ENCODE peak calls at places on chromosome 14, in eight cellular contexts. One of them, this sample, is unnamed.

GRCh38 chr14:81402123-81402495 is 2.0 kb upstream of the STON2 start:
- DNase-seq in RWPE2: no peak
- DNase-seq in GM10248: no peak
- DNase-seq in OCI-LY7: no peak
- DNase-seq in MCF 10A: peak
- DNase-seq in fibroblast of lung: peak
- DNase-seq in body of pancreas: no peak
- DNase-seq in pancreas: no peak
- DNase-seq in this sample: no peak

GRCh38 chr14:69665596-69665995 is 54.2 kb downstream of the SUSD6 start:
- DNase-seq in OCI-LY7: no peak
- DNase-seq in fibroblast of lung: peak
- DNase-seq in GM10248: no peak
- DNase-seq in MCF 10A: no peak
- DNase-seq in pancreas: no peak
- DNase-seq in body of pancreas: no peak
- DNase-seq in RWPE2: no peak
- DNase-seq in this sample: no peak

GRCh38 chr14:74478996-74479635 is 14.0 kb downstream of the NPC2 start:
- DNase-seq in pancreas: no peak
- DNase-seq in GM10248: no peak
- DNase-seq in OCI-LY7: peak
- DNase-seq in body of pancreas: no peak
- DNase-seq in MCF 10A: peak
- DNase-seq in fibroblast of lung: no peak
- DNase-seq in RWPE2: no peak
- DNase-seq in this sample: no peak

GRCh38 chr14:91142214-91142668 is 28.4 kb downstream of the DGLUCY start:
- DNase-seq in fibroblast of lung: no peak
- DNase-seq in pancreas: no peak
- DNase-seq in RWPE2: no peak
- DNase-seq in MCF 10A: no peak
- DNase-seq in OCI-LY7: peak
- DNase-seq in body of pancreas: no peak
- DNase-seq in GM10248: peak
- DNase-seq in this sample: no peak

GRCh38 chr14:83535396-83535906 is 1994.5 kb upstream of the FLRT2 start:
- DNase-seq in RWPE2: no peak
- DNase-seq in OCI-LY7: no peak
- DNase-seq in pancreas: no peak
- DNase-seq in fibroblast of lung: no peak
- DNase-seq in GM10248: no peak
- DNase-seq in MCF 10A: no peak
- DNase-seq in body of pancreas: no peak
- DNase-seq in this sample: no peak

GRCh38 chr14:36942522-36943245 is 229.7 kb downstream of the SLC25A21 start:
- DNase-seq in RWPE2: no peak
- DNase-seq in body of pancreas: no peak
- DNase-seq in OCI-LY7: no peak
- DNase-seq in GM10248: no peak
- DNase-seq in pancreas: no peak
- DNase-seq in fibroblast of lung: peak
- DNase-seq in MCF 10A: peak
- DNase-seq in this sample: no peak

GRCh38 chr14:105094193-105094907 is 29.1 kb upstream of the GPR132 start:
- DNase-seq in RWPE2: peak
- DNase-seq in pancreas: no peak
- DNase-seq in GM10248: no peak
- DNase-seq in fibroblast of lung: no peak
- DNase-seq in body of pancreas: no peak
- DNase-seq in MCF 10A: no peak
- DNase-seq in OCI-LY7: no peak
- DNase-seq in this sample: peak

GRCh38 chr14:100762089-100762515 is 35.4 kb downstream of the DLK1 start:
- DNase-seq in body of pancreas: no peak
- DNase-seq in GM10248: no peak
- DNase-seq in fibroblast of lung: peak
- DNase-seq in OCI-LY7: no peak
- DNase-seq in RWPE2: no peak
- DNase-seq in pancreas: no peak
- DNase-seq in MCF 10A: peak
- DNase-seq in this sample: no peak

GRCh38 chr14:94550041-94550440 is 11.2 kb upstream of the SERPINA4 start:
- DNase-seq in RWPE2: no peak
- DNase-seq in body of pancreas: no peak
- DNase-seq in GM10248: no peak
- DNase-seq in fibroblast of lung: no peak
- DNase-seq in OCI-LY7: no peak
- DNase-seq in MCF 10A: no peak
- DNase-seq in pancreas: no peak
- DNase-seq in this sample: no peak

GRCh38 chr14:94548131-94548998 is 12.9 kb upstream of the SERPINA4 start:
- DNase-seq in body of pancreas: no peak
- DNase-seq in RWPE2: no peak
- DNase-seq in OCI-LY7: no peak
- DNase-seq in pancreas: no peak
- DNase-seq in MCF 10A: no peak
- DNase-seq in fibroblast of lung: no peak
- DNase-seq in GM10248: no peak
- DNase-seq in this sample: no peak

GRCh38 chr14:94547726-94548125 is 13.5 kb upstream of the SERPINA4 start:
- DNase-seq in body of pancreas: no peak
- DNase-seq in OCI-LY7: no peak
- DNase-seq in RWPE2: no peak
- DNase-seq in MCF 10A: no peak
- DNase-seq in fibroblast of lung: no peak
- DNase-seq in pancreas: no peak
- DNase-seq in GM10248: no peak
- DNase-seq in this sample: no peak

GRCh38 chr14:94547151-94547680 is 14.0 kb upstream of the SERPINA4 start:
- DNase-seq in body of pancreas: no peak
- DNase-seq in pancreas: no peak
- DNase-seq in fibroblast of lung: no peak
- DNase-seq in MCF 10A: no peak
- DNase-seq in GM10248: no peak
- DNase-seq in OCI-LY7: no peak
- DNase-seq in RWPE2: no peak
- DNase-seq in this sample: no peak

DNA sequence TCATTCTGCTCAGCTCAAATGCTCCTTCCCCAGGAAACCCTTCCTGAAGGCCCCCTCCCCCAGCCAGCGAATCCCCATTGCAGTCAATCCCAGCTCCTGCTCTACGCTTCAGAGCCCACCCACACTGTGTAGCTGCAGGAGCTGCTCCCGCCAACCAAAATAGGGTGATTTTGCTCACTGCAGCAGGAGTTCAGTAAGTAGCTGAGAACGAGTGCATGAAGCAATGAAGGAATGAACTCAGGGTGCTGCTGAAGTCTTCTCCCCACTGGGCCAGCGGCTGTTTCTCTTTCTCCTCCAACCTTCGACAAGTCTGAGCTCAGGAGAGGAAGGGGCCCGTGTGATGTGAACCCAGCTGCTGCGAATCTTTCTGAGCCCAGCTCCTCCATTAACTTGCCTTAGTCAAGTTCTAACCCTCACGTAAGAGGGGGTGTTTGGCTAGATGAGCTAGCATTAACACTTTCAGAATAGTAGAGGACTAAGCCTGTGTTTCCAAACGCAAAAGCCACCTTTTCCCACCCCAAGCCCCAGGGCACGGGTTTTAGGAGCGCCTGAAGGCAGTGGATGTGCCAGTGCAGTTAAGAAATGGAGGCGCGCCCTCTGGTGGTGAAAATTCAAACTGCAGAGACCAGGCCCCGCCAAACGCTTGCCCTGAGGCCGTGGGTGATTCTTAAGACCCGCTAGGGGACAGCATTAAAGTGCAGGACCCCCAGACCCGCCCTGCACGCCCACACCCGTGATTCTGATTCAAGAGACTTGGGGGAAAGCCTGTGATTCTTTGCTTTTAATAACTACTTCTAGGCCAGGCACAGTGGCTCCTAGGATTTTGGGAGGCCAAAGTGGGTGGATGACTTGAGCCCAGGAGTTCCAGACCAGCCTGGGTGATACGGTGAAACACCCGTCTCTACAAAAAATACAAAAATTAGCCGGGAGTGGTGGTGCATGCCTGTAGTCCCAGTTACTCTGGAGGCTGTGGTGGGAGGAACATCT is 11.9 kb upstream of the SERPINA4 start:
- DNase-seq in fibroblast of lung: peak
- DNase-seq in pancreas: no peak
- DNase-seq in GM10248: peak
- DNase-seq in body of pancreas: peak
- DNase-seq in MCF 10A: peak
- DNase-seq in OCI-LY7: peak
- DNase-seq in RWPE2: no peak
- DNase-seq in this sample: no peak
- TF ChIP-seq CTCF in fibroblast of lung: peak
- TF ChIP-seq CTCF in pancreas: peak
- TF ChIP-seq CTCF in GM10248: peak
- TF ChIP-seq CTCF in body of pancreas: peak
- TF ChIP-seq CTCF in MCF 10A: peak
- TF ChIP-seq CTCF in OCI-LY7: peak
- TF ChIP-seq CTCF in RWPE2: peak
- TF ChIP-seq CTCF in this sample: peak

DNA sequence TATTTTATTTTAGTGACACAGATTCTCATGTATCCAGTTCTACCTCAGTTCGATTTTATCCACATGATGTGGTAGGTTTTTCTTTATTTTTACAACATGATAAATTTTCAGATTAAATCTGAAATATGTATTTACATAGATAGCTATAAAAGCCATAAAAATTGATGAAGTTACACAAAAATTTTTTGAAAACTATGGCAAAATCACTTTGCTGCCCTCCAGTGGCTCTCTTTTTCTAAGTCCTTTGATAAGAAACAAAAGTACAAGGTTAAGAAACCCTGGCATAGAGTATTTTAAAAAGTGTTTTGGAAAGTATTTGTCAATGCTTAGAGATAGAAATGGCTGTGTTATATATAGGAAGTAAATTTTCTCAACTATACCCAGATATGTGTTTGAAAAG is 104.2 kb downstream of the PCNX1 start:
- DNase-seq in RWPE2: no peak
- DNase-seq in pancreas: no peak
- DNase-seq in GM10248: no peak
- DNase-seq in fibroblast of lung: no peak
- DNase-seq in OCI-LY7: no peak
- DNase-seq in MCF 10A: no peak
- DNase-seq in body of pancreas: no peak
- DNase-seq in this sample: no peak
- TF ChIP-seq CTCF in RWPE2: peak
- TF ChIP-seq CTCF in pancreas: no peak
- TF ChIP-seq CTCF in GM10248: no peak
- TF ChIP-seq CTCF in fibroblast of lung: peak
- TF ChIP-seq CTCF in OCI-LY7: peak
- TF ChIP-seq CTCF in MCF 10A: peak
- TF ChIP-seq CTCF in body of pancreas: no peak
- TF ChIP-seq CTCF in this sample: peak

DNA sequence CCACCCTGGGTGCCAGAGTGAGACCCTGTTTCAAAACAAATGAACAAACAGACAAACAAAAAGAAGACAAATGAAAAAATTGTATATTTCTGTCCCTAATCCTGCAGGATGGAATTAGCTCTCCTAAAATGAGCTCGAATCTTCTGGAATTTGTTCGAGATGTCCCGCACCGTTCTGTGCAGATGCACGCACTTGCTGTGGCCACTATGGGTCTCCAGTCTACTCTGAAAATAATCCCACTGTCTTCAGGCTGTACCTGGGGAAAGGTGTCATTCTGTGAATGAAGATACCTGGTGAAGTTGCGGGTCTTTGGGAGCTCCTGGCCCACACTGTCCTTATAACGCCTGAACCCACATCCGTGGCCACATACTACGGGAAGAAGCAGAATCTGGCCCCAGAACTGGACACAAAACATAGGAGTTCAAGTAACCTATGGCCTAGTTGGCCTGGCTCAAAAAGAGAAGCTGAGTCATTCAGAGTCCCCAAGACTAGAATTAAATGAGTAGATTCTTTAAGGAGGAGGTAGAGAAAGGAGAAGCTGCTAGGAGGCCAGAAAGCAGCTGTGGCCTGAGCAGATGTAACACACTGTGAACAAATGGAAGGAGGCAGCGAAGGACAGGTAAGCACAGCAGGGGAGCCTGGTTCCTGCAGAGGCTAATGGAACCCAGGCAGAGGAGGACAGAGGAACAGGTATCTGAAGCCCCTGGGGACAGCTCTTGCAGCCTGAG is 108.6 kb downstream of the FOXN3 start:
- DNase-seq in OCI-LY7: peak
- DNase-seq in RWPE2: no peak
- DNase-seq in MCF 10A: no peak
- DNase-seq in fibroblast of lung: peak
- DNase-seq in body of pancreas: no peak
- DNase-seq in pancreas: no peak
- DNase-seq in GM10248: peak
- DNase-seq in this sample: no peak
- TF ChIP-seq CTCF in OCI-LY7: peak
- TF ChIP-seq CTCF in RWPE2: peak
- TF ChIP-seq CTCF in MCF 10A: no peak
- TF ChIP-seq CTCF in fibroblast of lung: no peak
- TF ChIP-seq CTCF in body of pancreas: no peak
- TF ChIP-seq CTCF in pancreas: no peak
- TF ChIP-seq CTCF in GM10248: peak
- TF ChIP-seq CTCF in this sample: no peak

DNA sequence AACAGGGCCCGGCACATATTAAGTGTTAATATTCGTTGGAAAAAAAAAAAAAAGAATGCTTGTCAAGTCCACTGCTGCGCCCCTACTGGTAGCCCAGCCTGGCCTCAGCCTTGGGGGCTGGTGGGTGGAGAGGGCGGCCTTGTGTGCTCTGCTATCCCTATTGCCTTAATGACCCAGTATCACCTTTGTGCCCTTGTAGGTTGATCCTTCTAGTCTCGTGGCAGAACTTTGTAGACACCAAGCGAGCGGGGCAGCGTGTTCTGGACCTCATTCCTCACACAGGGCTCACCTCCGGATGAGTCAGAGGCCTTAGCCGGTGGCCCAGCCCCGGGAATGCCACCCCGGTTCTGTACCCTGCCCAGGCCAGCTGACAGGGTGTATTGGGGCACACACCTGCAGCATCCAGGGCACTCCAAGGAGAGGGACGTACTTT is 1.8 kb upstream of the RCOR1 start:
- DNase-seq in fibroblast of lung: peak
- DNase-seq in OCI-LY7: peak
- DNase-seq in RWPE2: no peak
- DNase-seq in pancreas: peak
- DNase-seq in GM10248: no peak
- DNase-seq in MCF 10A: peak
- DNase-seq in body of pancreas: peak
- DNase-seq in this sample: no peak
- TF ChIP-seq CTCF in fibroblast of lung: peak
- TF ChIP-seq CTCF in OCI-LY7: peak
- TF ChIP-seq CTCF in RWPE2: peak
- TF ChIP-seq CTCF in pancreas: peak
- TF ChIP-seq CTCF in GM10248: peak
- TF ChIP-seq CTCF in MCF 10A: peak
- TF ChIP-seq CTCF in body of pancreas: peak
- TF ChIP-seq CTCF in this sample: peak

This sample was measured in chondrocyte.